ENCODE peak calls at places on chromosomes 1 and 21, in five cellular contexts. T is mesothelial cell of epicardium, U is upper lobe of right lung, A is left lung, W is suprapubic skin. I is an unnamed sample.

GRCh38 chr1:64653466-64653865 is 91.4 kb upstream of the RAVER2 start:
- DNase-seq in T (no peak), U (no peak), A (no peak), W (no peak), I (no peak)

GRCh38 chr1:65564493-65564892 is 144.0 kb downstream of the LEPR start:
- DNase-seq in T (no peak), U (no peak), A (no peak), W (no peak), I (no peak)

GRCh38 chr1:7371926-7372325 is 399.2 kb upstream of the VAMP3 start:
- DNase-seq in T (no peak), U (peak; percentile 42), A (no peak), W (no peak), I (no peak)

GRCh38 chr1:118151312-118151937 is 33.6 kb downstream of the SPAG17 start:
- DNase-seq in T (peak; percentile 43), U (no peak), A (no peak), W (no peak), I (no peak)

GRCh38 chr1:166166701-166167394 is at the start of gene FAM78B:
- DNase-seq in T (no peak), U (peak; percentile 86), A (peak; percentile 80), W (peak; percentile 84), I (no peak)

GRCh38 chr1:30902653-30903290 is 5.8 kb downstream of the SDC3 start:
- DNase-seq in T (no peak), U (no peak), A (peak; percentile 57), W (no peak), I (no peak)

GRCh38 chr1:246284021-246284420 is 223.1 kb downstream of the SMYD3 start:
- DNase-seq in T (no peak), U (no peak), A (no peak), W (no peak), I (no peak)

GRCh38 chr1:203316626-203317093 is 11.3 kb downstream of the BTG2 start:
- DNase-seq in T (no peak), U (no peak), A (no peak), W (no peak), I (no peak)

GRCh38 chr1:1282998-1283397 is 2.8 kb downstream of the SCNN1D start:
- DNase-seq in T (no peak), U (no peak), A (no peak), W (no peak), I (no peak)

GRCh38 chr1:14095001-14095400 is 395.0 kb downstream of the PRDM2 start:
- DNase-seq in T (no peak), U (no peak), A (no peak), W (no peak), I (peak; percentile 32)

GRCh38 chr1:37032660-37033354 is 1.5 kb downstream of the GRIK3 start:
- DNase-seq in T (no peak), U (no peak), A (no peak), W (no peak), I (no peak)

GRCh38 chr1:228923973-228924766 is 188.9 kb downstream of the RHOU start:
- DNase-seq in T (no peak), U (no peak), A (no peak), W (no peak), I (no peak)

GRCh38 chr1:229570305-229570704 is 11.8 kb upstream of the ABCB10 start:
- DNase-seq in T (no peak), U (no peak), A (no peak), W (no peak), I (no peak)

GRCh38 chr1:211724711-211725196 is 49.3 kb upstream of the NEK2 start:
- DNase-seq in T (no peak), U (no peak), A (no peak), W (no peak), I (no peak)

GRCh38 chr21:45386336-45386727 is 18.6 kb upstream of the COL18A1 start:
- DNase-seq in T (peak; percentile 20), U (peak; percentile 67), A (peak; percentile 64), W (no peak), I (no peak)

GRCh38 chr1:112638109-112638426 is 18.4 kb downstream of the CAPZA1 start:
- DNase-seq in T (no peak), U (no peak), A (no peak), W (no peak), I (no peak)

GRCh38 chr1:38833146-38833545 is 26.4 kb downstream of the RRAGC start:
- DNase-seq in T (no peak), U (no peak), A (no peak), W (no peak), I (no peak)

GRCh38 chr1:47885062-47885461 is 112.1 kb downstream of the TRABD2B start:
- DNase-seq in T (no peak), U (no peak), A (no peak), W (no peak), I (no peak)

GRCh38 chr1:84506729-84507453 is 510 bp upstream of the GNG5 start:
- DNase-seq in T (no peak), U (no peak), A (no peak), W (no peak), I (no peak)

GRCh38 chr1:89070509-89070908 is 5.5 kb upstream of the GBP1 start:
- DNase-seq in T (no peak), U (no peak), A (no peak), W (no peak), I (no peak)

GRCh38 chr21:31335957-31336738 is 7.9 kb downstream of the TIAM1 start:
- DNase-seq in T (no peak), U (no peak), A (no peak), W (no peak), I (no peak)

GRCh38 chr1:205693421-205693991 is 13.2 kb upstream of the SLC45A3 start:
- DNase-seq in T (no peak), U (no peak), A (no peak), W (no peak), I (no peak)

GRCh38 chr1:181250038-181250437 is 161.5 kb downstream of the IER5 start:
- DNase-seq in T (no peak), U (no peak), A (no peak), W (no peak), I (peak; percentile 6)

GRCh38 chr21:29943885-29944284 is 4.1 kb upstream of the GRIK1 start:
- DNase-seq in T (no peak), U (no peak), A (no peak), W (no peak), I (no peak)

GRCh38 chr1:36570478-36571060 is 87.9 kb upstream of the CSF3R start:
- DNase-seq in T (no peak), U (peak; percentile 27), A (no peak), W (no peak), I (no peak)

GRCh38 chr1:8727809-8728213 is 89.6 kb downstream of the RERE start:
- DNase-seq in T (no peak), U (no peak), A (no peak), W (no peak), I (no peak)

GRCh38 chr1:2555634-2556276 is 416 bp upstream of the TNFRSF14 start:
- DNase-seq in T (no peak), U (peak; percentile 94), A (peak; percentile 95), W (peak; percentile 94), I (no peak)

GRCh38 chr1:231187556-231187955 is 25.7 kb downstream of the TRIM67 start:
- DNase-seq in T (no peak), U (no peak), A (no peak), W (no peak), I (no peak)

GRCh38 chr1:184056921-184057496 is 5.5 kb downstream of the TSEN15 start:
- DNase-seq in T (no peak), U (no peak), A (no peak), W (no peak), I (no peak)

GRCh38 chr1:89986020-89986419 is 8.9 kb upstream of the ZNF326 start:
- DNase-seq in T (no peak), U (no peak), A (no peak), W (no peak), I (no peak)

GRCh38 chr1:19272064-19272463 is 16.5 kb downstream of the AKR7A3 start:
- DNase-seq in T (no peak), U (no peak), A (no peak), W (no peak), I (no peak)

GRCh38 chr1:113219377-113219776 is 146.4 kb downstream of the LRIG2 start:
- DNase-seq in T (no peak), U (no peak), A (no peak), W (no peak), I (no peak)

GRCh38 chr1:239976130-239976968 is 115.3 kb upstream of the FMN2 start:
- DNase-seq in T (no peak), U (no peak), A (no peak), W (no peak), I (no peak)

GRCh38 chr1:184424945-184425344 is 38.1 kb downstream of the C1orf21 start:
- DNase-seq in T (no peak), U (no peak), A (no peak), W (no peak), I (no peak)

GRCh38 chr1:154937051-154937987 is 800 bp upstream of the PMVK start:
- DNase-seq in T (peak; percentile 64), U (peak; percentile 96), A (peak; percentile 94), W (peak; percentile 97), I (peak; percentile 95)
- TF ChIP-seq CTCF in T (no peak), U (peak; percentile 29), A (peak; percentile 17), W (no peak), I (peak; percentile 33)

GRCh38 chr1:27137544-27138075 is 17.3 kb downstream of the SLC9A1 start:
- DNase-seq in T (no peak), U (peak; percentile 86), A (peak; percentile 87), W (peak; percentile 90), I (peak; percentile 92)

GRCh38 chr1:27137022-27137542 is 17.8 kb downstream of the SLC9A1 start:
- DNase-seq in T (no peak), U (peak; percentile 86), A (peak; percentile 92), W (peak; percentile 89), I (no peak)

GRCh38 chr1:27138368-27138767 is 16.6 kb downstream of the SLC9A1 start:
- DNase-seq in T (no peak), U (no peak), A (no peak), W (no peak), I (no peak)

GRCh38 chr1:27133990-27134389 is 20.9 kb downstream of the SLC9A1 start:
- DNase-seq in T (no peak), U (no peak), A (no peak), W (no peak), I (no peak)

GRCh38 chr1:27135920-27136551 is 18.9 kb downstream of the SLC9A1 start:
- DNase-seq in T (no peak), U (no peak), A (peak; percentile 86), W (no peak), I (no peak)
- TF ChIP-seq CTCF in T (no peak), U (no peak), A (no peak), W (no peak), I (no peak)

GRCh38 chr1:207181838-207182237 is 77.8 kb downstream of the C4BPA start:
- DNase-seq in T (no peak), U (no peak), A (no peak), W (no peak), I (no peak)
- TF ChIP-seq CTCF in T (no peak), U (no peak), A (no peak), W (no peak), I (no peak)

DNA sequence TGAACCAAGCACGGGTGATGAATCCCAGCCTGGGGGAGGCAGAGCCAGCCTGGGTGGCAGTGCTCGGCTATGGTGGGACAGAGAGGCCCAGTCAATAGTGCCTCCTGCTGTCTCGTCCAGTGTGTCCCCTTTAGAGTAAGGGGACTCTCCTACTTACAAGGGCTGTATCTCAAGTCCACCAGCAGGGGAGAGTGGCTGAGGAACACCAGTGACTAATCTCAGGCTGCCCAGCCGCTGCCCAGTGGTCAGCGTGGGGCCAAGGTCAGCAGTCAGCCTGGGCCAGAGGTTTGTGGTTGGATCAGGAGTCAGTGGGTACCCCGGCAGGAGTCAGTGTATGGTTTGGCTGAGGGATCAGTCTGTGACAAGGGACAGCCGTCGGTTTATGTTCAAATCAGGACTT is 109.2 kb upstream of the RUNX3 start:
- DNase-seq in T (no peak), U (no peak), A (peak; percentile 40), W (no peak), I (no peak)
- TF ChIP-seq CTCF in T (no peak), U (no peak), A (no peak), W (no peak), I (peak; percentile 7)